ENCODE peak calls at places on chromosome 11, in five cellular contexts. I is GM23248; H is HEK293T; Q is putamen; D is CD4-positive, alpha-beta memory T cell. S is an unnamed sample.

GRCh38 chr11:61111786-61112517 is 9.7 kb downstream of the CD5 start:
- DNase-seq in H (no peak), D (peak), I (no peak), Q (no peak), S (peak)

GRCh38 chr11:73114110-73114834 is 27.8 kb downstream of the FCHSD2 start:
- DNase-seq in Q (no peak), D (no peak), H (no peak), I (no peak), S (no peak)

GRCh38 chr11:119130662-119131061 is 9.3 kb downstream of the HINFP start:
- DNase-seq in I (no peak), D (no peak), Q (no peak), H (no peak), S (peak)

GRCh38 chr11:18657696-18658095 is 23.6 kb upstream of the SPTY2D1 start:
- DNase-seq in Q (no peak), H (no peak), D (no peak), I (no peak), S (no peak)

GRCh38 chr11:79822771-79823170 is 381.9 kb upstream of the TENM4 start:
- DNase-seq in I (no peak), D (no peak), H (no peak), Q (no peak), S (no peak)

GRCh38 chr11:128465946-128466688 is 121.2 kb downstream of the ETS1 start:
- DNase-seq in D (no peak), I (no peak), Q (no peak), H (no peak), S (no peak)

GRCh38 chr11:63020671-63021255 is 5.1 kb upstream of the SLC22A8 start:
- DNase-seq in I (no peak), H (peak), D (no peak), Q (no peak), S (no peak)

GRCh38 chr11:76668362-76669155 is 2.0 kb downstream of the LRRC32 start:
- DNase-seq in Q (no peak), I (no peak), D (no peak), H (no peak), S (no peak)

GRCh38 chr11:15618583-15619032 is 503.9 kb downstream of the INSC start:
- DNase-seq in D (no peak), I (no peak), H (no peak), Q (no peak), S (no peak)

GRCh38 chr11:1017269-1018005 is 19.1 kb downstream of the MUC6 start:
- DNase-seq in I (no peak), Q (no peak), H (peak), D (no peak), S (peak)

GRCh38 chr11:20367313-20367948 is 3.9 kb downstream of the HTATIP2 start:
- DNase-seq in D (no peak), I (peak), H (peak), Q (peak), S (peak)

GRCh38 chr11:72643547-72643946 is 30.7 kb downstream of the PDE2A start:
- DNase-seq in H (no peak), I (peak), D (no peak), Q (no peak), S (peak)

GRCh38 chr11:118277312-118277711 is 13.2 kb upstream of the MPZL2 start:
- DNase-seq in Q (no peak), D (no peak), H (no peak), I (peak), S (peak)

GRCh38 chr11:6719588-6719987 is 36.4 kb upstream of the MRPL17 start:
- DNase-seq in Q (no peak), I (no peak), D (no peak), H (no peak), S (no peak)

GRCh38 chr11:35305670-35306382 is 113.5 kb downstream of the SLC1A2 start:
- DNase-seq in I (peak), Q (no peak), H (peak), D (peak), S (peak)

GRCh38 chr11:46554205-46555162 is 39.3 kb downstream of the AMBRA1 start:
- DNase-seq in I (peak), D (no peak), Q (no peak), H (no peak), S (peak)